ENCODE peak calls at places on chromosomes 2 and 18, in six cellular contexts. One of them, this sample, is unnamed. For H3K27me3, the result is how much of the 10 kb centered on the place peaks cover.

GRCh38 chr2:113136828-113137775 is 9.7 kb downstream of the IL1RN start:
- DNase-seq in DND-41: peak
- DNase-seq in neuronal stem cell: peak
- DNase-seq in left ventricle myocardium inferior: no peak
- DNase-seq in lower lobe of right lung: no peak
- DNase-seq in PC-3: peak
- DNase-seq in this sample: no peak

GRCh38 chr18:23897293-23897692 is 117.3 kb upstream of the TTC39C start:
- DNase-seq in DND-41: no peak
- DNase-seq in neuronal stem cell: no peak
- DNase-seq in left ventricle myocardium inferior: no peak
- DNase-seq in lower lobe of right lung: no peak
- DNase-seq in PC-3: no peak
- DNase-seq in this sample: no peak

GRCh38 chr2:176852667-176853066 is 359.9 kb upstream of the HNRNPA3 start:
- DNase-seq in DND-41: peak
- DNase-seq in neuronal stem cell: no peak
- DNase-seq in left ventricle myocardium inferior: no peak
- DNase-seq in lower lobe of right lung: no peak
- DNase-seq in PC-3: no peak
- DNase-seq in this sample: no peak

GRCh38 chr18:74994502-74995403 is 214.2 kb downstream of the PTGR3 start:
- DNase-seq in DND-41: no peak
- DNase-seq in neuronal stem cell: no peak
- DNase-seq in left ventricle myocardium inferior: no peak
- DNase-seq in lower lobe of right lung: no peak
- DNase-seq in PC-3: no peak
- DNase-seq in this sample: peak

GRCh38 chr2:138239902-138240595 is 261.5 kb upstream of the SPOPL start:
- DNase-seq in DND-41: no peak
- DNase-seq in neuronal stem cell: no peak
- DNase-seq in left ventricle myocardium inferior: no peak
- DNase-seq in lower lobe of right lung: no peak
- DNase-seq in PC-3: no peak
- DNase-seq in this sample: no peak

GRCh38 chr2:30149513-30149912 is 2.7 kb downstream of the YPEL5 start:
- DNase-seq in DND-41: no peak
- DNase-seq in neuronal stem cell: no peak
- DNase-seq in left ventricle myocardium inferior: no peak
- DNase-seq in lower lobe of right lung: no peak
- DNase-seq in PC-3: peak
- DNase-seq in this sample: no peak

GRCh38 chr2:121360566-121361300 is 75.7 kb upstream of the TFCP2L1 start:
- DNase-seq in DND-41: no peak
- DNase-seq in neuronal stem cell: no peak
- DNase-seq in left ventricle myocardium inferior: peak
- DNase-seq in lower lobe of right lung: peak
- DNase-seq in PC-3: peak
- DNase-seq in this sample: peak

GRCh38 chr2:133658020-133658903 is 90.0 kb upstream of the NCKAP5 start:
- DNase-seq in DND-41: no peak
- DNase-seq in neuronal stem cell: peak
- DNase-seq in left ventricle myocardium inferior: no peak
- DNase-seq in lower lobe of right lung: no peak
- DNase-seq in PC-3: peak
- DNase-seq in this sample: no peak

GRCh38 chr18:55764382-55764781 is 176.4 kb upstream of the TCF4 start:
- DNase-seq in DND-41: no peak
- DNase-seq in neuronal stem cell: no peak
- DNase-seq in left ventricle myocardium inferior: no peak
- DNase-seq in lower lobe of right lung: no peak
- DNase-seq in PC-3: no peak
- DNase-seq in this sample: no peak

GRCh38 chr2:240888130-240888889 is 7.6 kb downstream of the MAB21L4 start:
- DNase-seq in DND-41: no peak
- DNase-seq in neuronal stem cell: no peak
- DNase-seq in left ventricle myocardium inferior: no peak
- DNase-seq in lower lobe of right lung: peak
- DNase-seq in PC-3: no peak
- DNase-seq in this sample: no peak

GRCh38 chr2:54523336-54523959 is 67.3 kb downstream of the SPTBN1 start:
- DNase-seq in DND-41: no peak
- DNase-seq in neuronal stem cell: no peak
- DNase-seq in left ventricle myocardium inferior: no peak
- DNase-seq in lower lobe of right lung: no peak
- DNase-seq in PC-3: no peak
- DNase-seq in this sample: no peak

GRCh38 chr2:27823564-27823963 is 52.0 kb downstream of the MRPL33 start:
- DNase-seq in DND-41: no peak
- DNase-seq in neuronal stem cell: no peak
- DNase-seq in left ventricle myocardium inferior: no peak
- DNase-seq in lower lobe of right lung: no peak
- DNase-seq in PC-3: no peak
- DNase-seq in this sample: no peak

GRCh38 chr2:215948051-215948450 is 65.3 kb downstream of the MREG start:
- DNase-seq in DND-41: no peak
- DNase-seq in neuronal stem cell: no peak
- DNase-seq in left ventricle myocardium inferior: no peak
- DNase-seq in lower lobe of right lung: no peak
- DNase-seq in PC-3: no peak
- DNase-seq in this sample: no peak

GRCh38 chr2:128494640-128495321 is 176.1 kb upstream of the HS6ST1 start:
- DNase-seq in DND-41: no peak
- DNase-seq in neuronal stem cell: no peak
- DNase-seq in left ventricle myocardium inferior: no peak
- DNase-seq in lower lobe of right lung: no peak
- DNase-seq in PC-3: no peak
- DNase-seq in this sample: no peak

GRCh38 chr2:17934721-17935120 is 56.3 kb downstream of the KCNS3 start:
- DNase-seq in DND-41: no peak
- DNase-seq in neuronal stem cell: no peak
- DNase-seq in left ventricle myocardium inferior: no peak
- DNase-seq in lower lobe of right lung: no peak
- DNase-seq in PC-3: peak
- DNase-seq in this sample: peak

GRCh38 chr2:32009479-32010256 is 1.1 kb downstream of the MEMO1 start:
- DNase-seq in DND-41: peak
- DNase-seq in neuronal stem cell: peak
- DNase-seq in left ventricle myocardium inferior: peak
- DNase-seq in lower lobe of right lung: peak
- DNase-seq in PC-3: peak
- DNase-seq in this sample: peak

GRCh38 chr18:9426753-9427152 is 48.6 kb upstream of the RALBP1 start:
- DNase-seq in DND-41: no peak
- DNase-seq in neuronal stem cell: no peak
- DNase-seq in left ventricle myocardium inferior: no peak
- DNase-seq in lower lobe of right lung: no peak
- DNase-seq in PC-3: no peak
- DNase-seq in this sample: no peak
- H3K27ac ChIP-seq in DND-41: no peak
- H3K27ac ChIP-seq in neuronal stem cell: no peak
- H3K27ac ChIP-seq in left ventricle myocardium inferior: no peak
- H3K27ac ChIP-seq in lower lobe of right lung: no peak
- H3K27ac ChIP-seq in PC-3: no peak
- H3K27ac ChIP-seq in this sample: no peak

DNA sequence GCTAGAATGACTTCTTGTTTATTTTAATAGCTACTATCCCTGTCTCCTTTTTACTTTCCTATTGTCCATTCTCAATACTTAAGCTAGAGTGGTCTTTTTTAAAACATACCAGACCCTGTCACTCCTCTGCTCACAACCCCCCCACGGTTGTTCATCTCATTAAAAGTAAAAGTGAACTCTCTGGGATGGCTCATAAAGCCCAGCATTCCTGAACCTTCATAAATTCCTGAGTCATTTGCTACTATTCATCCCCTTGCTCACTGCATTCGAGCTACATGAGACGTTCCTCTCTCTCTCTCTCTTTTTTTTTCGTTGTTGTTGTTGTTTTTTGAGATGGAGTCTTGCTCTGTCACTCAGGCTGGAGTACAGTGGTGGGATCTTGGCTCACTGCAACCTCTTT is 148.7 kb upstream of the DSEL start:
- DNase-seq in DND-41: no peak
- DNase-seq in neuronal stem cell: peak
- DNase-seq in left ventricle myocardium inferior: no peak
- DNase-seq in lower lobe of right lung: no peak
- DNase-seq in PC-3: peak
- DNase-seq in this sample: no peak
- H3K4me3 ChIP-seq in DND-41: no peak
- H3K4me3 ChIP-seq in neuronal stem cell: no peak
- H3K4me3 ChIP-seq in left ventricle myocardium inferior: no peak
- H3K4me3 ChIP-seq in lower lobe of right lung: no peak
- H3K4me3 ChIP-seq in PC-3: no peak
- H3K4me3 ChIP-seq in this sample: no peak

GRCh38 chr2:26485099-26485498 is 7.2 kb upstream of the OTOF start:
- DNase-seq in DND-41: no peak
- DNase-seq in neuronal stem cell: no peak
- DNase-seq in left ventricle myocardium inferior: no peak
- DNase-seq in lower lobe of right lung: no peak
- DNase-seq in PC-3: no peak
- DNase-seq in this sample: no peak

GRCh38 chr2:26485725-26486418 is 7.9 kb upstream of the OTOF start:
- DNase-seq in DND-41: no peak
- DNase-seq in neuronal stem cell: no peak
- DNase-seq in left ventricle myocardium inferior: no peak
- DNase-seq in lower lobe of right lung: no peak
- DNase-seq in PC-3: no peak
- DNase-seq in this sample: peak

GRCh38 chr2:26488463-26489212 is 10.7 kb upstream of the OTOF start:
- DNase-seq in DND-41: no peak
- DNase-seq in neuronal stem cell: no peak
- DNase-seq in left ventricle myocardium inferior: no peak
- DNase-seq in lower lobe of right lung: peak
- DNase-seq in PC-3: no peak
- DNase-seq in this sample: peak

GRCh38 chr2:26487192-26487591 is 9.3 kb upstream of the OTOF start:
- DNase-seq in DND-41: peak
- DNase-seq in neuronal stem cell: no peak
- DNase-seq in left ventricle myocardium inferior: no peak
- DNase-seq in lower lobe of right lung: no peak
- DNase-seq in PC-3: no peak
- DNase-seq in this sample: peak

DNA sequence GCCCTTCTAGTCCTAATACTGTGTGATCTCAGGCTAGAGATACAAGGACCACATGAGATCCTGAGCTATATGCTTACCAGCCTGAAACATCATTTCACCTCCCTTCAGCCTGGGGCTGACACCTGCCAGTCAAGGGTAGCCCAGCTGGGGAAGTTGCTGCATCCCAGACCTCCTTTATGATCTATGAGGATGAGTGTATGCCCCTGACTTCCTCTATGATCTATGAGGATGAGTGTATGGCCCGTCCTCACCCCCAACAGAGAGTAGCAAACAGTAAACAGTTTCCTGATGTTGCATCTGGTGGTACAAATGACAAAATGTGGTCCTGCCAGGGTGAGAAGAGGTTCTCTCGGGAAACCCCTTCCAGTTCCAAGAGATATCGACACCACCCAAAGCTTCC is 8.9 kb upstream of the OTOF start:
- DNase-seq in DND-41: no peak
- DNase-seq in neuronal stem cell: no peak
- DNase-seq in left ventricle myocardium inferior: no peak
- DNase-seq in lower lobe of right lung: no peak
- DNase-seq in PC-3: no peak
- DNase-seq in this sample: no peak
- H3K27me3 ChIP-seq in DND-41: under half
- H3K27me3 ChIP-seq in neuronal stem cell: under half
- H3K27me3 ChIP-seq in left ventricle myocardium inferior: under half
- H3K27me3 ChIP-seq in lower lobe of right lung: under half
- H3K27me3 ChIP-seq in PC-3: under half
- H3K27me3 ChIP-seq in this sample: under half

DNA sequence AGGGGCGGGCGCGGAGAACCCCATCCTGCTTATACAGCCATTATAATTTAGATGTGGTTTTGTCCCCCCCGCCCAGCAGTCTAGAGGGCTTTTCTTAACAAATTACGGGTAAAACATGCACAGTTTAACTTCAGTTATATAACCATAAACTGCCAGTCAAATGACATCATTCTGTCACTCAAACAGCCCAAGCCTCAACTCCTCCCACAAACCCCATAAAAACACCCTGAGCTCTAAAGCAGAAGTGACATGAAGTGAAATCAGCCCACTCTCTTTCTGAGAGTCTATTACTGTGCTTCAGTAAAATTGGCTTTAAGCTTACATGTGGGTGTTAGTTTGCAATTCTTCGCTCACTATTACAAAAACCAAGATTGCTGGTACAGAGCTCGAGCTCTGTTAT is 705.1 kb upstream of the GCFC2 start:
- DNase-seq in DND-41: peak
- DNase-seq in neuronal stem cell: no peak
- DNase-seq in left ventricle myocardium inferior: no peak
- DNase-seq in lower lobe of right lung: no peak
- DNase-seq in PC-3: no peak
- DNase-seq in this sample: no peak
- H3K27ac ChIP-seq in DND-41: no peak
- H3K27ac ChIP-seq in neuronal stem cell: no peak
- H3K27ac ChIP-seq in left ventricle myocardium inferior: no peak
- H3K27ac ChIP-seq in lower lobe of right lung: no peak
- H3K27ac ChIP-seq in PC-3: no peak
- H3K27ac ChIP-seq in this sample: no peak

GRCh38 chr2:237885931-237886701 is 26.7 kb downstream of the RAMP1 start:
- DNase-seq in DND-41: no peak
- DNase-seq in neuronal stem cell: no peak
- DNase-seq in left ventricle myocardium inferior: peak
- DNase-seq in lower lobe of right lung: peak
- DNase-seq in PC-3: no peak
- DNase-seq in this sample: peak
- H3K4me3 ChIP-seq in DND-41: no peak
- H3K4me3 ChIP-seq in neuronal stem cell: no peak
- H3K4me3 ChIP-seq in left ventricle myocardium inferior: no peak
- H3K4me3 ChIP-seq in lower lobe of right lung: no peak
- H3K4me3 ChIP-seq in PC-3: no peak
- H3K4me3 ChIP-seq in this sample: no peak

DNA sequence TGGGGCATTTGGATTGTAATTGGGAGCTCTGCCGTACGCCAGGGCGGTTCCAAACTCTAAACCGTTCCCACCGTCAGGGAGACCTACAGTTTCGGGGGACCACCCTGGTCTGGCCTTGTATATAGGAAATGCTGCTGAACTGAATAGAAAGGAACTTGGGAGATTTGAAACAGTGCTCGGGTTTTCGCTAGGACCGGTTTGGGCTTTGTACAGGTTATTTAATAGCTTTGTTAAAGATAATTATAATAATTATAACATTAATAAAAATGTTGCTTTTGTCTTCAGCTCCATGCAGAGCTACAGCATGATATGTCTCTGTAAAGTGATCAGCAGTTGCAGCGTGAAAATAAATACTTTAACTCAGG is 2.4 kb downstream of the SP5 start:
- DNase-seq in DND-41: no peak
- DNase-seq in neuronal stem cell: no peak
- DNase-seq in left ventricle myocardium inferior: no peak
- DNase-seq in lower lobe of right lung: no peak
- DNase-seq in PC-3: no peak
- DNase-seq in this sample: no peak
- H3K27me3 ChIP-seq in DND-41: under half
- H3K27me3 ChIP-seq in neuronal stem cell: half or more
- H3K27me3 ChIP-seq in left ventricle myocardium inferior: half or more
- H3K27me3 ChIP-seq in lower lobe of right lung: half or more
- H3K27me3 ChIP-seq in PC-3: under half
- H3K27me3 ChIP-seq in this sample: under half

DNA sequence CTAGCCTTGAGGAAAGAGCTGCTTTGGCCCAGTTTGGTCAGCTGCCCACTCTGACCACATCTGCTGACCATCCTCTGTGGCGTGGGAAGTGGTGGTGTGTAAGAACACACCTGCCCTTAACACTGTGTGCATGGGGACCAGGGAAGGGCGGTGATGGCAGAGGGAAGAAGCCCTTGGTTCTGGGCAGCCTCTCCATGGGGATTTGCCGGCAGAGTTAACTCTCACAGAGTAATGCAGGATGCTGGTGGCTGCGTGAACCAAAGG is 33.6 kb downstream of the NCK2 start:
- DNase-seq in DND-41: no peak
- DNase-seq in neuronal stem cell: no peak
- DNase-seq in left ventricle myocardium inferior: no peak
- DNase-seq in lower lobe of right lung: no peak
- DNase-seq in PC-3: no peak
- DNase-seq in this sample: peak
- H3K27ac ChIP-seq in DND-41: no peak
- H3K27ac ChIP-seq in neuronal stem cell: no peak
- H3K27ac ChIP-seq in left ventricle myocardium inferior: no peak
- H3K27ac ChIP-seq in lower lobe of right lung: no peak
- H3K27ac ChIP-seq in PC-3: no peak
- H3K27ac ChIP-seq in this sample: no peak

This sample was measured in aorta.